ENCODE peak calls at places on chromosome 7, in seven cellular contexts. One of them, this sample, is unnamed.

GRCh38 chr7:18421297-18422004 is 74.1 kb upstream of the HDAC9 start:
- DNase-seq in brain microvascular endothelial cell: no peak
- DNase-seq in CD8-positive, alpha-beta T cell: no peak
- DNase-seq in T follicular helper cell: no peak
- DNase-seq in fibroblast of lung: peak
- DNase-seq in NT2/D1: no peak
- DNase-seq in endothelial cell of umbilical vein: no peak
- DNase-seq in this sample: no peak

GRCh38 chr7:104982773-104983619 is 31.0 kb upstream of the KMT2E start:
- DNase-seq in CD8-positive, alpha-beta T cell: no peak
- DNase-seq in NT2/D1: no peak
- DNase-seq in brain microvascular endothelial cell: no peak
- DNase-seq in fibroblast of lung: no peak
- DNase-seq in T follicular helper cell: no peak
- DNase-seq in endothelial cell of umbilical vein: no peak
- DNase-seq in this sample: no peak

GRCh38 chr7:99232082-99232770 is 24.3 kb upstream of the KPNA7 start:
- DNase-seq in brain microvascular endothelial cell: no peak
- DNase-seq in CD8-positive, alpha-beta T cell: no peak
- DNase-seq in NT2/D1: no peak
- DNase-seq in endothelial cell of umbilical vein: no peak
- DNase-seq in T follicular helper cell: no peak
- DNase-seq in fibroblast of lung: no peak
- DNase-seq in this sample: no peak

GRCh38 chr7:155610633-155611193 is 33.7 kb upstream of the RBM33 start:
- DNase-seq in CD8-positive, alpha-beta T cell: no peak
- DNase-seq in T follicular helper cell: no peak
- DNase-seq in fibroblast of lung: no peak
- DNase-seq in brain microvascular endothelial cell: no peak
- DNase-seq in NT2/D1: no peak
- DNase-seq in endothelial cell of umbilical vein: no peak
- DNase-seq in this sample: no peak

GRCh38 chr7:121510302-121510701 is 114.2 kb upstream of the FAM3C start:
- DNase-seq in NT2/D1: no peak
- DNase-seq in T follicular helper cell: no peak
- DNase-seq in brain microvascular endothelial cell: no peak
- DNase-seq in fibroblast of lung: no peak
- DNase-seq in CD8-positive, alpha-beta T cell: peak
- DNase-seq in endothelial cell of umbilical vein: no peak
- DNase-seq in this sample: no peak

GRCh38 chr7:155108144-155108901 is 38.2 kb downstream of the HTR5A start:
- DNase-seq in brain microvascular endothelial cell: no peak
- DNase-seq in NT2/D1: no peak
- DNase-seq in endothelial cell of umbilical vein: no peak
- DNase-seq in T follicular helper cell: no peak
- DNase-seq in CD8-positive, alpha-beta T cell: no peak
- DNase-seq in fibroblast of lung: no peak
- DNase-seq in this sample: no peak

GRCh38 chr7:40717242-40717641 is 582.4 kb downstream of the SUGCT start:
- DNase-seq in endothelial cell of umbilical vein: peak
- DNase-seq in T follicular helper cell: no peak
- DNase-seq in brain microvascular endothelial cell: peak
- DNase-seq in CD8-positive, alpha-beta T cell: no peak
- DNase-seq in NT2/D1: peak
- DNase-seq in fibroblast of lung: peak
- DNase-seq in this sample: no peak

GRCh38 chr7:120014920-120015465 is 258.0 kb upstream of the KCND2 start:
- DNase-seq in fibroblast of lung: peak
- DNase-seq in NT2/D1: no peak
- DNase-seq in brain microvascular endothelial cell: no peak
- DNase-seq in T follicular helper cell: no peak
- DNase-seq in CD8-positive, alpha-beta T cell: no peak
- DNase-seq in endothelial cell of umbilical vein: no peak
- DNase-seq in this sample: no peak

GRCh38 chr7:12317675-12318074 is 86.0 kb downstream of the VWDE start:
- DNase-seq in brain microvascular endothelial cell: no peak
- DNase-seq in T follicular helper cell: no peak
- DNase-seq in endothelial cell of umbilical vein: no peak
- DNase-seq in fibroblast of lung: no peak
- DNase-seq in NT2/D1: no peak
- DNase-seq in CD8-positive, alpha-beta T cell: no peak
- DNase-seq in this sample: no peak

GRCh38 chr7:26964409-26964808 is 100.0 kb upstream of the SKAP2 start:
- DNase-seq in fibroblast of lung: no peak
- DNase-seq in brain microvascular endothelial cell: no peak
- DNase-seq in T follicular helper cell: no peak
- DNase-seq in CD8-positive, alpha-beta T cell: no peak
- DNase-seq in endothelial cell of umbilical vein: no peak
- DNase-seq in NT2/D1: no peak
- DNase-seq in this sample: no peak

GRCh38 chr7:48389977-48390376 is 218.7 kb downstream of the ABCA13 start:
- DNase-seq in T follicular helper cell: no peak
- DNase-seq in brain microvascular endothelial cell: peak
- DNase-seq in NT2/D1: no peak
- DNase-seq in endothelial cell of umbilical vein: no peak
- DNase-seq in CD8-positive, alpha-beta T cell: no peak
- DNase-seq in fibroblast of lung: peak
- DNase-seq in this sample: no peak

GRCh38 chr7:128938524-128939074 is 872 bp downstream of the IRF5 start:
- DNase-seq in endothelial cell of umbilical vein: no peak
- DNase-seq in NT2/D1: no peak
- DNase-seq in brain microvascular endothelial cell: no peak
- DNase-seq in fibroblast of lung: no peak
- DNase-seq in CD8-positive, alpha-beta T cell: no peak
- DNase-seq in T follicular helper cell: no peak
- DNase-seq in this sample: no peak

GRCh38 chr7:107856806-107857540 is 34.0 kb upstream of the DLD start:
- DNase-seq in endothelial cell of umbilical vein: no peak
- DNase-seq in CD8-positive, alpha-beta T cell: no peak
- DNase-seq in T follicular helper cell: no peak
- DNase-seq in NT2/D1: no peak
- DNase-seq in brain microvascular endothelial cell: no peak
- DNase-seq in fibroblast of lung: peak
- DNase-seq in this sample: no peak

GRCh38 chr7:146249272-146249671 is 132.7 kb downstream of the CNTNAP2 start:
- DNase-seq in fibroblast of lung: no peak
- DNase-seq in T follicular helper cell: no peak
- DNase-seq in endothelial cell of umbilical vein: no peak
- DNase-seq in brain microvascular endothelial cell: no peak
- DNase-seq in CD8-positive, alpha-beta T cell: no peak
- DNase-seq in NT2/D1: no peak
- DNase-seq in this sample: no peak

GRCh38 chr7:94605031-94605430 is 50.9 kb downstream of the SGCE start:
- DNase-seq in fibroblast of lung: no peak
- DNase-seq in NT2/D1: no peak
- DNase-seq in CD8-positive, alpha-beta T cell: no peak
- DNase-seq in brain microvascular endothelial cell: no peak
- DNase-seq in endothelial cell of umbilical vein: no peak
- DNase-seq in T follicular helper cell: no peak
- DNase-seq in this sample: no peak

GRCh38 chr7:156585025-156585648 is 55.4 kb upstream of the RNF32 start:
- DNase-seq in CD8-positive, alpha-beta T cell: no peak
- DNase-seq in brain microvascular endothelial cell: no peak
- DNase-seq in fibroblast of lung: no peak
- DNase-seq in T follicular helper cell: no peak
- DNase-seq in NT2/D1: peak
- DNase-seq in endothelial cell of umbilical vein: no peak
- DNase-seq in this sample: no peak

GRCh38 chr7:99621271-99621670 is 4.5 kb downstream of the ZSCAN25 start:
- DNase-seq in endothelial cell of umbilical vein: no peak
- DNase-seq in NT2/D1: no peak
- DNase-seq in fibroblast of lung: no peak
- DNase-seq in brain microvascular endothelial cell: no peak
- DNase-seq in T follicular helper cell: no peak
- DNase-seq in CD8-positive, alpha-beta T cell: no peak
- DNase-seq in this sample: no peak

GRCh38 chr7:90642978-90643377 is 46.9 kb downstream of the CDK14 start:
- DNase-seq in endothelial cell of umbilical vein: no peak
- DNase-seq in fibroblast of lung: no peak
- DNase-seq in brain microvascular endothelial cell: no peak
- DNase-seq in CD8-positive, alpha-beta T cell: no peak
- DNase-seq in T follicular helper cell: no peak
- DNase-seq in NT2/D1: no peak
- DNase-seq in this sample: no peak

GRCh38 chr7:70647801-70648491 is 484.0 kb upstream of the GALNT17 start:
- DNase-seq in NT2/D1: no peak
- DNase-seq in T follicular helper cell: peak
- DNase-seq in fibroblast of lung: peak
- DNase-seq in endothelial cell of umbilical vein: no peak
- DNase-seq in CD8-positive, alpha-beta T cell: peak
- DNase-seq in brain microvascular endothelial cell: peak
- DNase-seq in this sample: peak

GRCh38 chr7:142407939-142408573 is 150.2 kb upstream of the PRSS58 start:
- DNase-seq in CD8-positive, alpha-beta T cell: no peak
- DNase-seq in endothelial cell of umbilical vein: no peak
- DNase-seq in brain microvascular endothelial cell: no peak
- DNase-seq in NT2/D1: no peak
- DNase-seq in T follicular helper cell: no peak
- DNase-seq in fibroblast of lung: no peak
- DNase-seq in this sample: no peak

GRCh38 chr7:40644454-40645188 is 509.8 kb downstream of the SUGCT start:
- DNase-seq in NT2/D1: no peak
- DNase-seq in CD8-positive, alpha-beta T cell: no peak
- DNase-seq in fibroblast of lung: no peak
- DNase-seq in brain microvascular endothelial cell: no peak
- DNase-seq in endothelial cell of umbilical vein: no peak
- DNase-seq in T follicular helper cell: no peak
- DNase-seq in this sample: no peak